ENCODE peak calls at places on chromosomes 3 and 15, in ten cellular contexts. One of them, this sample, is unnamed.

GRCh38 chr3:110940074-110940473 is 131.5 kb upstream of the NECTIN3 start:
- DNase-seq in neural crest cell: no peak
- DNase-seq in cardiac fibroblast: no peak
- DNase-seq in tibial nerve: no peak
- DNase-seq in activated CD4-positive, alpha-beta T cell treated with anti-CD3 and anti-CD28 coated beads, Interleukin-2, amount 50 U/mL, for 1 hour: no peak
- DNase-seq in naive B cell: no peak
- DNase-seq in NCI-H1092 treated with DMSO at 0.1 percent for 48 hours: no peak
- DNase-seq in C1 segment of cervical spinal cord: no peak
- DNase-seq in T1000: no peak
- DNase-seq in iris pigment epithelial cell: no peak
- DNase-seq in this sample: no peak

GRCh38 chr3:55626284-55626675 is 139.2 kb upstream of the WNT5A start:
- DNase-seq in naive B cell: no peak
- DNase-seq in NCI-H1092 treated with DMSO at 0.1 percent for 48 hours: no peak
- DNase-seq in iris pigment epithelial cell: no peak
- DNase-seq in C1 segment of cervical spinal cord: no peak
- DNase-seq in cardiac fibroblast: no peak
- DNase-seq in tibial nerve: no peak
- DNase-seq in neural crest cell: no peak
- DNase-seq in activated CD4-positive, alpha-beta T cell treated with anti-CD3 and anti-CD28 coated beads, Interleukin-2, amount 50 U/mL, for 1 hour: no peak
- DNase-seq in T1000: no peak
- DNase-seq in this sample: no peak

GRCh38 chr15:50144342-50145120 is 25.5 kb upstream of the ATP8B4 start:
- DNase-seq in C1 segment of cervical spinal cord: no peak
- DNase-seq in neural crest cell: no peak
- DNase-seq in activated CD4-positive, alpha-beta T cell treated with anti-CD3 and anti-CD28 coated beads, Interleukin-2, amount 50 U/mL, for 1 hour: no peak
- DNase-seq in tibial nerve: no peak
- DNase-seq in T1000: no peak
- DNase-seq in naive B cell: no peak
- DNase-seq in iris pigment epithelial cell: no peak
- DNase-seq in cardiac fibroblast: no peak
- DNase-seq in NCI-H1092 treated with DMSO at 0.1 percent for 48 hours: no peak
- DNase-seq in this sample: no peak

GRCh38 chr3:119279101-119279554 is 15.1 kb upstream of the ARHGAP31 start:
- DNase-seq in neural crest cell: peak; percentile 16
- DNase-seq in iris pigment epithelial cell: no peak
- DNase-seq in NCI-H1092 treated with DMSO at 0.1 percent for 48 hours: peak; percentile 91
- DNase-seq in cardiac fibroblast: peak; percentile 20
- DNase-seq in C1 segment of cervical spinal cord: no peak
- DNase-seq in T1000: no peak
- DNase-seq in tibial nerve: no peak
- DNase-seq in activated CD4-positive, alpha-beta T cell treated with anti-CD3 and anti-CD28 coated beads, Interleukin-2, amount 50 U/mL, for 1 hour: no peak
- DNase-seq in naive B cell: no peak
- DNase-seq in this sample: peak; percentile 81

GRCh38 chr3:73733796-73734195 is 109.1 kb upstream of the PDZRN3 start:
- DNase-seq in tibial nerve: no peak
- DNase-seq in activated CD4-positive, alpha-beta T cell treated with anti-CD3 and anti-CD28 coated beads, Interleukin-2, amount 50 U/mL, for 1 hour: no peak
- DNase-seq in T1000: no peak
- DNase-seq in cardiac fibroblast: no peak
- DNase-seq in naive B cell: no peak
- DNase-seq in C1 segment of cervical spinal cord: no peak
- DNase-seq in neural crest cell: no peak
- DNase-seq in NCI-H1092 treated with DMSO at 0.1 percent for 48 hours: peak; percentile 42
- DNase-seq in iris pigment epithelial cell: no peak
- DNase-seq in this sample: no peak

GRCh38 chr3:132997404-132997803 is 40.8 kb upstream of the TMEM108 start:
- DNase-seq in activated CD4-positive, alpha-beta T cell treated with anti-CD3 and anti-CD28 coated beads, Interleukin-2, amount 50 U/mL, for 1 hour: no peak
- DNase-seq in C1 segment of cervical spinal cord: no peak
- DNase-seq in iris pigment epithelial cell: no peak
- DNase-seq in tibial nerve: no peak
- DNase-seq in T1000: no peak
- DNase-seq in cardiac fibroblast: no peak
- DNase-seq in NCI-H1092 treated with DMSO at 0.1 percent for 48 hours: no peak
- DNase-seq in neural crest cell: no peak
- DNase-seq in naive B cell: no peak
- DNase-seq in this sample: no peak

GRCh38 chr3:197027896-197028710 is 1.5 kb downstream of the MELTF start:
- DNase-seq in cardiac fibroblast: no peak
- DNase-seq in naive B cell: no peak
- DNase-seq in iris pigment epithelial cell: no peak
- DNase-seq in T1000: no peak
- DNase-seq in activated CD4-positive, alpha-beta T cell treated with anti-CD3 and anti-CD28 coated beads, Interleukin-2, amount 50 U/mL, for 1 hour: no peak
- DNase-seq in neural crest cell: no peak
- DNase-seq in NCI-H1092 treated with DMSO at 0.1 percent for 48 hours: no peak
- DNase-seq in tibial nerve: no peak
- DNase-seq in C1 segment of cervical spinal cord: no peak
- DNase-seq in this sample: no peak

GRCh38 chr15:72196409-72197044 is 1.1 kb downstream of the GRAMD2A start:
- DNase-seq in naive B cell: no peak
- DNase-seq in C1 segment of cervical spinal cord: no peak
- DNase-seq in iris pigment epithelial cell: no peak
- DNase-seq in T1000: no peak
- DNase-seq in neural crest cell: no peak
- DNase-seq in NCI-H1092 treated with DMSO at 0.1 percent for 48 hours: no peak
- DNase-seq in activated CD4-positive, alpha-beta T cell treated with anti-CD3 and anti-CD28 coated beads, Interleukin-2, amount 50 U/mL, for 1 hour: no peak
- DNase-seq in cardiac fibroblast: peak; percentile 19
- DNase-seq in tibial nerve: no peak
- DNase-seq in this sample: no peak

GRCh38 chr15:69637818-69638217 is 185.2 kb downstream of the RPLP1 start:
- DNase-seq in C1 segment of cervical spinal cord: no peak
- DNase-seq in tibial nerve: no peak
- DNase-seq in cardiac fibroblast: no peak
- DNase-seq in T1000: no peak
- DNase-seq in activated CD4-positive, alpha-beta T cell treated with anti-CD3 and anti-CD28 coated beads, Interleukin-2, amount 50 U/mL, for 1 hour: no peak
- DNase-seq in naive B cell: no peak
- DNase-seq in iris pigment epithelial cell: no peak
- DNase-seq in neural crest cell: no peak
- DNase-seq in NCI-H1092 treated with DMSO at 0.1 percent for 48 hours: no peak
- DNase-seq in this sample: no peak

GRCh38 chr3:25226747-25227146 is 201.3 kb upstream of the RARB start:
- DNase-seq in iris pigment epithelial cell: no peak
- DNase-seq in neural crest cell: no peak
- DNase-seq in NCI-H1092 treated with DMSO at 0.1 percent for 48 hours: no peak
- DNase-seq in C1 segment of cervical spinal cord: no peak
- DNase-seq in naive B cell: no peak
- DNase-seq in T1000: no peak
- DNase-seq in cardiac fibroblast: no peak
- DNase-seq in tibial nerve: no peak
- DNase-seq in activated CD4-positive, alpha-beta T cell treated with anti-CD3 and anti-CD28 coated beads, Interleukin-2, amount 50 U/mL, for 1 hour: no peak
- DNase-seq in this sample: no peak

GRCh38 chr15:44882499-44882968 is 74.0 kb upstream of the TERB2 start:
- DNase-seq in NCI-H1092 treated with DMSO at 0.1 percent for 48 hours: no peak
- DNase-seq in cardiac fibroblast: no peak
- DNase-seq in naive B cell: no peak
- DNase-seq in neural crest cell: no peak
- DNase-seq in activated CD4-positive, alpha-beta T cell treated with anti-CD3 and anti-CD28 coated beads, Interleukin-2, amount 50 U/mL, for 1 hour: no peak
- DNase-seq in tibial nerve: no peak
- DNase-seq in T1000: no peak
- DNase-seq in iris pigment epithelial cell: no peak
- DNase-seq in C1 segment of cervical spinal cord: no peak
- DNase-seq in this sample: no peak

GRCh38 chr3:31810991-31811433 is 170.1 kb downstream of the OSBPL10 start:
- DNase-seq in T1000: no peak
- DNase-seq in neural crest cell: no peak
- DNase-seq in cardiac fibroblast: no peak
- DNase-seq in activated CD4-positive, alpha-beta T cell treated with anti-CD3 and anti-CD28 coated beads, Interleukin-2, amount 50 U/mL, for 1 hour: no peak
- DNase-seq in iris pigment epithelial cell: no peak
- DNase-seq in C1 segment of cervical spinal cord: no peak
- DNase-seq in NCI-H1092 treated with DMSO at 0.1 percent for 48 hours: no peak
- DNase-seq in naive B cell: no peak
- DNase-seq in tibial nerve: no peak
- DNase-seq in this sample: no peak

GRCh38 chr3:94460914-94461313 is 398.1 kb downstream of the NSUN3 start:
- DNase-seq in NCI-H1092 treated with DMSO at 0.1 percent for 48 hours: no peak
- DNase-seq in iris pigment epithelial cell: no peak
- DNase-seq in naive B cell: no peak
- DNase-seq in cardiac fibroblast: no peak
- DNase-seq in T1000: no peak
- DNase-seq in activated CD4-positive, alpha-beta T cell treated with anti-CD3 and anti-CD28 coated beads, Interleukin-2, amount 50 U/mL, for 1 hour: no peak
- DNase-seq in neural crest cell: no peak
- DNase-seq in C1 segment of cervical spinal cord: peak; percentile 2
- DNase-seq in tibial nerve: no peak
- DNase-seq in this sample: no peak

GRCh38 chr3:197406266-197406665 is 107.9 kb upstream of the DLG1 start:
- DNase-seq in NCI-H1092 treated with DMSO at 0.1 percent for 48 hours: no peak
- DNase-seq in naive B cell: no peak
- DNase-seq in tibial nerve: no peak
- DNase-seq in iris pigment epithelial cell: peak; percentile 36
- DNase-seq in cardiac fibroblast: peak; percentile 37
- DNase-seq in activated CD4-positive, alpha-beta T cell treated with anti-CD3 and anti-CD28 coated beads, Interleukin-2, amount 50 U/mL, for 1 hour: no peak
- DNase-seq in neural crest cell: no peak
- DNase-seq in T1000: no peak
- DNase-seq in C1 segment of cervical spinal cord: no peak
- DNase-seq in this sample: peak; percentile 73

GRCh38 chr15:42123546-42123945 is 29.2 kb upstream of the PLA2G4D start:
- DNase-seq in cardiac fibroblast: no peak
- DNase-seq in neural crest cell: no peak
- DNase-seq in NCI-H1092 treated with DMSO at 0.1 percent for 48 hours: no peak
- DNase-seq in naive B cell: no peak
- DNase-seq in iris pigment epithelial cell: no peak
- DNase-seq in tibial nerve: no peak
- DNase-seq in activated CD4-positive, alpha-beta T cell treated with anti-CD3 and anti-CD28 coated beads, Interleukin-2, amount 50 U/mL, for 1 hour: no peak
- DNase-seq in T1000: no peak
- DNase-seq in C1 segment of cervical spinal cord: no peak
- DNase-seq in this sample: no peak

GRCh38 chr3:138594150-138594934 is at the start of gene CEP70:
- DNase-seq in iris pigment epithelial cell: peak; percentile 96
- DNase-seq in T1000: no peak
- DNase-seq in tibial nerve: peak; percentile 84
- DNase-seq in naive B cell: peak; percentile 87
- DNase-seq in NCI-H1092 treated with DMSO at 0.1 percent for 48 hours: no peak
- DNase-seq in neural crest cell: peak; percentile 85
- DNase-seq in C1 segment of cervical spinal cord: no peak
- DNase-seq in cardiac fibroblast: peak; percentile 98
- DNase-seq in activated CD4-positive, alpha-beta T cell treated with anti-CD3 and anti-CD28 coated beads, Interleukin-2, amount 50 U/mL, for 1 hour: peak; percentile 88
- DNase-seq in this sample: peak; percentile 97

GRCh38 chr3:120352017-120352416 is 2.9 kb upstream of the LRRC58 start:
- DNase-seq in cardiac fibroblast: no peak
- DNase-seq in tibial nerve: no peak
- DNase-seq in NCI-H1092 treated with DMSO at 0.1 percent for 48 hours: no peak
- DNase-seq in C1 segment of cervical spinal cord: no peak
- DNase-seq in naive B cell: no peak
- DNase-seq in activated CD4-positive, alpha-beta T cell treated with anti-CD3 and anti-CD28 coated beads, Interleukin-2, amount 50 U/mL, for 1 hour: no peak
- DNase-seq in iris pigment epithelial cell: no peak
- DNase-seq in neural crest cell: no peak
- DNase-seq in T1000: no peak
- DNase-seq in this sample: no peak

GRCh38 chr3:116837474-116837873 is 127.9 kb downstream of the TUSC7 start:
- DNase-seq in iris pigment epithelial cell: no peak
- DNase-seq in activated CD4-positive, alpha-beta T cell treated with anti-CD3 and anti-CD28 coated beads, Interleukin-2, amount 50 U/mL, for 1 hour: no peak
- DNase-seq in NCI-H1092 treated with DMSO at 0.1 percent for 48 hours: no peak
- DNase-seq in neural crest cell: no peak
- DNase-seq in tibial nerve: no peak
- DNase-seq in C1 segment of cervical spinal cord: no peak
- DNase-seq in T1000: no peak
- DNase-seq in naive B cell: no peak
- DNase-seq in cardiac fibroblast: no peak
- DNase-seq in this sample: no peak

GRCh38 chr3:47803478-47804025 is 614 bp downstream of the DHX30 start:
- DNase-seq in tibial nerve: no peak
- DNase-seq in C1 segment of cervical spinal cord: no peak
- DNase-seq in neural crest cell: no peak
- DNase-seq in NCI-H1092 treated with DMSO at 0.1 percent for 48 hours: peak; percentile 41
- DNase-seq in T1000: no peak
- DNase-seq in naive B cell: no peak
- DNase-seq in activated CD4-positive, alpha-beta T cell treated with anti-CD3 and anti-CD28 coated beads, Interleukin-2, amount 50 U/mL, for 1 hour: no peak
- DNase-seq in iris pigment epithelial cell: no peak
- DNase-seq in cardiac fibroblast: no peak
- DNase-seq in this sample: no peak

GRCh38 chr3:184805351-184806038 is 6.5 kb upstream of the VPS8 start:
- DNase-seq in T1000: no peak
- DNase-seq in C1 segment of cervical spinal cord: no peak
- DNase-seq in iris pigment epithelial cell: peak; percentile 46
- DNase-seq in neural crest cell: no peak
- DNase-seq in activated CD4-positive, alpha-beta T cell treated with anti-CD3 and anti-CD28 coated beads, Interleukin-2, amount 50 U/mL, for 1 hour: no peak
- DNase-seq in tibial nerve: no peak
- DNase-seq in cardiac fibroblast: no peak
- DNase-seq in naive B cell: no peak
- DNase-seq in NCI-H1092 treated with DMSO at 0.1 percent for 48 hours: peak; percentile 86
- DNase-seq in this sample: no peak

GRCh38 chr15:68612979-68613740 is 34.4 kb downstream of the CORO2B start:
- DNase-seq in tibial nerve: no peak
- DNase-seq in C1 segment of cervical spinal cord: no peak
- DNase-seq in activated CD4-positive, alpha-beta T cell treated with anti-CD3 and anti-CD28 coated beads, Interleukin-2, amount 50 U/mL, for 1 hour: no peak
- DNase-seq in iris pigment epithelial cell: no peak
- DNase-seq in neural crest cell: no peak
- DNase-seq in NCI-H1092 treated with DMSO at 0.1 percent for 48 hours: no peak
- DNase-seq in naive B cell: no peak
- DNase-seq in cardiac fibroblast: peak; percentile 45
- DNase-seq in T1000: no peak
- DNase-seq in this sample: no peak

GRCh38 chr15:31001702-31002101 is 10.3 kb upstream of the MTMR10 start:
- DNase-seq in tibial nerve: no peak
- DNase-seq in activated CD4-positive, alpha-beta T cell treated with anti-CD3 and anti-CD28 coated beads, Interleukin-2, amount 50 U/mL, for 1 hour: no peak
- DNase-seq in T1000: no peak
- DNase-seq in naive B cell: no peak
- DNase-seq in neural crest cell: no peak
- DNase-seq in C1 segment of cervical spinal cord: no peak
- DNase-seq in cardiac fibroblast: no peak
- DNase-seq in NCI-H1092 treated with DMSO at 0.1 percent for 48 hours: no peak
- DNase-seq in iris pigment epithelial cell: no peak
- DNase-seq in this sample: no peak

GRCh38 chr15:63236272-63236671 is 41.1 kb upstream of the APH1B start:
- DNase-seq in activated CD4-positive, alpha-beta T cell treated with anti-CD3 and anti-CD28 coated beads, Interleukin-2, amount 50 U/mL, for 1 hour: no peak
- DNase-seq in tibial nerve: no peak
- DNase-seq in iris pigment epithelial cell: peak; percentile 81
- DNase-seq in NCI-H1092 treated with DMSO at 0.1 percent for 48 hours: no peak
- DNase-seq in cardiac fibroblast: peak; percentile 92
- DNase-seq in T1000: no peak
- DNase-seq in C1 segment of cervical spinal cord: no peak
- DNase-seq in neural crest cell: no peak
- DNase-seq in naive B cell: no peak
- DNase-seq in this sample: no peak

GRCh38 chr3:64220161-64220560 is 5.1 kb downstream of the PRICKLE2 start:
- DNase-seq in C1 segment of cervical spinal cord: no peak
- DNase-seq in naive B cell: no peak
- DNase-seq in neural crest cell: no peak
- DNase-seq in iris pigment epithelial cell: peak; percentile 38
- DNase-seq in NCI-H1092 treated with DMSO at 0.1 percent for 48 hours: no peak
- DNase-seq in T1000: peak; percentile 15
- DNase-seq in activated CD4-positive, alpha-beta T cell treated with anti-CD3 and anti-CD28 coated beads, Interleukin-2, amount 50 U/mL, for 1 hour: no peak
- DNase-seq in cardiac fibroblast: peak; percentile 72
- DNase-seq in tibial nerve: no peak
- DNase-seq in this sample: no peak

GRCh38 chr3:11381563-11381962 is 109.4 kb downstream of the ATG7 start:
- DNase-seq in naive B cell: no peak
- DNase-seq in activated CD4-positive, alpha-beta T cell treated with anti-CD3 and anti-CD28 coated beads, Interleukin-2, amount 50 U/mL, for 1 hour: no peak
- DNase-seq in neural crest cell: no peak
- DNase-seq in NCI-H1092 treated with DMSO at 0.1 percent for 48 hours: peak; percentile 76
- DNase-seq in C1 segment of cervical spinal cord: no peak
- DNase-seq in iris pigment epithelial cell: peak; percentile 62
- DNase-seq in tibial nerve: no peak
- DNase-seq in cardiac fibroblast: no peak
- DNase-seq in T1000: no peak
- DNase-seq in this sample: no peak

GRCh38 chr3:169664034-169664820 is 715 bp upstream of the MECOM start:
- DNase-seq in cardiac fibroblast: no peak
- DNase-seq in NCI-H1092 treated with DMSO at 0.1 percent for 48 hours: no peak
- DNase-seq in iris pigment epithelial cell: no peak
- DNase-seq in C1 segment of cervical spinal cord: no peak
- DNase-seq in tibial nerve: no peak
- DNase-seq in naive B cell: no peak
- DNase-seq in T1000: no peak
- DNase-seq in activated CD4-positive, alpha-beta T cell treated with anti-CD3 and anti-CD28 coated beads, Interleukin-2, amount 50 U/mL, for 1 hour: no peak
- DNase-seq in neural crest cell: no peak
- DNase-seq in this sample: peak; percentile 65